ENCODE peak calls at places on chromosomes 4 and X, in six cellular contexts. I is tibial nerve, S is stomach, Z is H1, X is upper lobe of left lung, J is right lobe of liver. Q is an unnamed sample.

GRCh38 chrX:115030635-115031034 is 13.2 kb upstream of the IL13RA2 start:
- DNase-seq in I (no peak), S (peak; percentile 27), Z (no peak), X (peak; percentile 35), J (no peak), Q (no peak)

GRCh38 chrX:39451061-39451460 is 646.7 kb downstream of the BCOR start:
- DNase-seq in I (no peak), S (no peak), Z (no peak), X (no peak), J (no peak), Q (no peak)

GRCh38 chr4:187128226-187128625 is 404.6 kb upstream of the FAT1 start:
- DNase-seq in I (no peak), S (no peak), Z (no peak), X (no peak), J (no peak), Q (no peak)

GRCh38 chrX:118978451-118978850 is 4.0 kb downstream of the LONRF3 start:
- DNase-seq in I (no peak), S (no peak), Z (no peak), X (peak; percentile 22), J (no peak), Q (no peak)

GRCh38 chrX:49165901-49166881 is 3.6 kb downstream of the MAGIX start:
- DNase-seq in I (peak; percentile 48), S (peak; percentile 66), Z (peak; percentile 81), X (peak; percentile 84), J (peak; percentile 65), Q (peak; percentile 93)

GRCh38 chrX:43655151-43655676 is 885 bp upstream of the MAOA start:
- DNase-seq in I (peak; percentile 10), S (peak; percentile 50), Z (peak; percentile 51), X (peak; percentile 33), J (no peak), Q (no peak)

GRCh38 chr4:98261291-98262271 is at the start of gene RAP1GDS1:
- DNase-seq in I (peak; percentile 17), S (peak; percentile 39), Z (peak; percentile 78), X (peak; percentile 57), J (peak; percentile 61), Q (peak; percentile 90)

GRCh38 chr4:81214144-81214517 is 891 bp downstream of the PRKG2 start:
- DNase-seq in I (no peak), S (no peak), Z (no peak), X (no peak), J (no peak), Q (no peak)

GRCh38 chr4:83626245-83626843 is 90.4 kb downstream of the GPAT3 start:
- DNase-seq in I (no peak), S (no peak), Z (no peak), X (no peak), J (no peak), Q (no peak)

GRCh38 chr4:98446499-98447375 is 185.6 kb downstream of the RAP1GDS1 start:
- DNase-seq in I (no peak), S (peak; percentile 32), Z (no peak), X (peak; percentile 41), J (no peak), Q (no peak)

GRCh38 chrX:120452131-120452530 is 17.0 kb downstream of the LAMP2 start:
- DNase-seq in I (no peak), S (no peak), Z (peak; percentile 43), X (no peak), J (no peak), Q (no peak)

GRCh38 chrX:1493877-1494510 is 41.3 kb upstream of the ASMTL start:
- DNase-seq in I (no peak), S (no peak), Z (peak; percentile 59), X (no peak), J (no peak), Q (no peak)

GRCh38 chr4:86565641-86566040 is 28.5 kb upstream of the PTPN13 start:
- DNase-seq in I (no peak), S (no peak), Z (no peak), X (no peak), J (no peak), Q (no peak)

GRCh38 chrX:74464722-74465121 is 43.4 kb downstream of the SLC16A2 start:
- DNase-seq in I (no peak), S (no peak), Z (no peak), X (no peak), J (no peak), Q (peak; percentile 22)

GRCh38 chr4:109164011-109164410 is 138.4 kb downstream of the COL25A1 start:
- DNase-seq in I (no peak), S (no peak), Z (no peak), X (peak; percentile 25), J (no peak), Q (no peak)

GRCh38 chr4:42605264-42605663 is 51.6 kb downstream of the ATP8A1 start:
- DNase-seq in I (no peak), S (no peak), Z (no peak), X (no peak), J (no peak), Q (no peak)

GRCh38 chrX:134573683-134574035 is 84.6 kb downstream of the PLAC1 start:
- DNase-seq in I (no peak), S (no peak), Z (no peak), X (no peak), J (no peak), Q (no peak)

GRCh38 chr4:68283714-68284113 is 38.2 kb upstream of the TMPRSS11B start:
- DNase-seq in I (no peak), S (no peak), Z (no peak), X (no peak), J (no peak), Q (no peak)

GRCh38 chrX:139224953-139225665 is 305.4 kb upstream of the F9 start:
- DNase-seq in I (no peak), S (no peak), Z (peak; percentile 50), X (no peak), J (no peak), Q (no peak)

GRCh38 chr4:174332741-174333493 is 49.2 kb downstream of the CEP44 start:
- DNase-seq in I (no peak), S (no peak), Z (no peak), X (no peak), J (no peak), Q (no peak)

GRCh38 chr4:18798123-18798522 is 776.6 kb upstream of the LCORL start:
- DNase-seq in I (no peak), S (no peak), Z (no peak), X (no peak), J (no peak), Q (no peak)

GRCh38 chr4:98639523-98639922 is 18.9 kb downstream of the TSPAN5 start:
- DNase-seq in I (no peak), S (no peak), Z (no peak), X (no peak), J (no peak), Q (no peak)

GRCh38 chr4:115537387-115537786 is 424.0 kb upstream of the NDST4 start:
- DNase-seq in I (no peak), S (no peak), Z (no peak), X (no peak), J (no peak), Q (no peak)

GRCh38 chrX:27995611-27996010 is 14.4 kb upstream of the DCAF8L1 start:
- DNase-seq in I (no peak), S (no peak), Z (no peak), X (no peak), J (no peak), Q (no peak)
- TF ChIP-seq POLR2A in I (no peak), S (no peak), Z (no peak), X (no peak), J (no peak), Q (no peak)

GRCh38 chr4:147860960-147861359 is 129.1 kb downstream of the ARHGAP10 start:
- DNase-seq in I (no peak), S (no peak), Z (no peak), X (no peak), J (no peak), Q (no peak)
- H3K4me1 ChIP-seq in I (peaks cover 21% of the 10 kb centered on the region), S (peaks cover 66% of the 10 kb centered on the region), Z (peaks cover 2% of the 10 kb centered on the region), X (no peaks in the 10 kb centered on the region), J (no peaks in the 10 kb centered on the region), Q (peaks cover 54% of the 10 kb centered on the region)

DNA sequence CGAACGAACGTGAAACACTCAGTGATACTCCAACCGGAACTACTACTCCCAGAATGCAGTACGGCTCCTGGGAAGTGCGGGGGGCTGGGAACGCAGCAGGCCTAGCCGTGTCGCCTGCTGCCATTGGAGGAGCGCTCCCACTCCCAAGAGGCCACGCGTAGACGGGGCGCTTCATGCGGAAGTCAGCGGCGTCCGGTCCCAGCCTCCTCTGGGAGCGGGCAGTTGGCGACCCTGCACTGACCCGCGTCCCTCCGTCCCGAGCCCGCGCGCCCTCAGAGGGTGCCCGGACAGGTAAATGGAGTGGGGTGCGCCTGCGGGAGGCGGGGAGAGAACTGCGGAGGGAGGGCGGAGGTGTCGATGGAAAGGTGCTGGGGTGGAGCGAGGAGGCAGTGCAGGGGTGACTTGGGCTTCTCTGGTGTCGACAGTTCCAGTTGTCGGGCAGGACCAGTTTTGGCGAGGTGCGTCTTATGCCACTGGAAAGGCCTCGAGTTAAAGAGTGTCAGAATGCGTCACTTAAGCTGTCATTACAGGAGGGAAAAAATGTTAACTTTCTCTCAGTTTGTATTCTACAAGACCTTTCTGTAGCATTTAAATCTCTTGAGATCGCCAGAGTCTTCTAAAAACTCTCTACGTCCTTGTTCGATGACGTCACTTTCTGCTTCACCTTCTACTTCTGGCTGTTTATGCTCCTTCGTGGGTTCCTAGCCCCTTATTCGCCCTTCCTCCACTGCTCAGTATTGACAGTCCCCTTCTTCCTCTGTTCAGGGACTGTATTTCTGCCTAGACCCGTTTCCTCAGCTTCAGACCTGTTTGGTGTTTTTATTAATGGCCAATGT is at the start of gene VAMP7:
- DNase-seq in I (peak; percentile 69), S (peak; percentile 85), Z (peak; percentile 72), X (peak; percentile 90), J (peak; percentile 89), Q (peak; percentile 89)
- TF ChIP-seq POLR2A in I (peak; percentile 22), S (peak; percentile 75), Z (peak; percentile 64), X (peak; percentile 56), J (peak; percentile 86), Q (no peak)

GRCh38 chr4:77856152-77856551 is 6.5 kb upstream of the MRPL1 start:
- DNase-seq in I (no peak), S (no peak), Z (no peak), X (no peak), J (no peak), Q (no peak)
- H3K4me1 ChIP-seq in I (peaks cover 10% of the 10 kb centered on the region), S (peaks cover 1% of the 10 kb centered on the region), Z (no peaks in the 10 kb centered on the region), X (peaks cover 12% of the 10 kb centered on the region), J (no peaks in the 10 kb centered on the region), Q (peaks cover 5% of the 10 kb centered on the region)

DNA sequence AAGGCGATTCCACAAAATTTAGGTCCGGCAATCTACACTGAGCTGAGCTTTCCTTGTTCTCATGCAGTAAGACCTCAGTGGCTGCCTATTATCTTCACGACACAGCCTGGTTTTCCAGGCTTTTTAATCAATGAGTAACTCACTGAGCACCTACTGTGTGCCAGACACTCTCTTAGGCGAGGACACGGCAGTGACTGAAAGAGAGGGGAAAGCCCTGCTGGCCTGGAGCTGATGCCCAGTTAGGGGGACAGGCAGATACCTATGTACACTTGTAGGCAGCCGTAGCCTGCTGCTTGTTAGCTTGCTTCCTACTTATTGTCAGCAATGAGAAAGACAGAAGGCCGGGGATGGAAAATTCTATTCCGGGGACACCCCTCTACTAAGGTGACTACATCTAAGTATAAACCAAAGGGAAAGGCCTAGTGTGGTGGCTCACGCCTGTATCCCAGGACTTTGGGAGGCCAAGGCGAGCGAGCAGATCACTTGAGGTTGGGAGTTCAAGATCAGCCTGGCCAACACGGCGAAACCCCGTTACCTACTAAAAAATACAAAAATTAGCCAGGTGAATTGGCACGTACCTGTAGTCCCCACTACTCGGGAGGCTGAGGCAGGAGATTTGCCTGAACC is 3.8 kb downstream of the WDR1 start:
- DNase-seq in I (no peak), S (no peak), Z (peak; percentile 35), X (no peak), J (no peak), Q (no peak)
- TF ChIP-seq POLR2A in I (no peak), S (no peak), Z (peak; percentile 21), X (no peak), J (no peak), Q (no peak)